ENCODE peak calls at places on chromosomes 3 and 15, in seven cellular contexts. P is keratinocyte, X is epithelial cell of esophagus, W is endothelial cell of umbilical vein, Y is brain microvascular endothelial cell, K is AG09309, V is choroid plexus epithelial cell. C is an unnamed sample.

GRCh38 chr3:172380632-172381031 is 67.6 kb downstream of the GHSR start:
- DNase-seq in P (no peak), X (no peak), K (no peak), V (no peak), Y (no peak), W (no peak), C (no peak)

GRCh38 chr3:97957617-97958311 is 14.5 kb downstream of the RIOX2 start:
- DNase-seq in P (no peak), K (no peak), V (peak; percentile 53), Y (no peak), W (no peak), X (no peak), C (peak; percentile 98)

GRCh38 chr3:119652306-119653033 is 7.9 kb downstream of the POPDC2 start:
- DNase-seq in Y (no peak), K (no peak), V (no peak), W (no peak), P (no peak), X (no peak), C (no peak)

GRCh38 chr3:101695779-101696372 is 9.4 kb upstream of the RPL24 start:
- DNase-seq in Y (peak; percentile 70), X (peak; percentile 55), P (no peak), V (peak; percentile 78), K (no peak), W (peak; percentile 68), C (no peak)

GRCh38 chr3:13260259-13261103 is 159.6 kb downstream of the NUP210 start:
- DNase-seq in P (no peak), X (no peak), V (no peak), Y (no peak), W (no peak), K (no peak), C (no peak)

GRCh38 chr3:35529337-35529736 is 110.0 kb upstream of the ARPP21 start:
- DNase-seq in W (no peak), P (no peak), Y (no peak), V (no peak), X (no peak), K (no peak), C (no peak)

GRCh38 chr3:161295325-161295724 is 74.2 kb downstream of the NMD3 start:
- DNase-seq in X (no peak), Y (no peak), K (no peak), W (no peak), V (peak; percentile 43), P (no peak), C (peak; percentile 56)

GRCh38 chr3:99315896-99316295 is 322.5 kb upstream of the COL8A1 start:
- DNase-seq in W (no peak), P (no peak), Y (peak; percentile 40), K (no peak), V (peak; percentile 22), X (peak; percentile 77), C (no peak)

GRCh38 chr15:44482088-44482487 is 54.7 kb downstream of the CTDSPL2 start:
- DNase-seq in Y (peak; percentile 30), W (no peak), P (no peak), X (no peak), V (no peak), K (no peak), C (no peak)

GRCh38 chr3:8371085-8371551 is 130.5 kb upstream of the LMCD1 start:
- DNase-seq in K (peak; percentile 61), Y (peak; percentile 94), X (peak; percentile 29), V (peak; percentile 46), P (no peak), W (no peak), C (no peak)

GRCh38 chr15:99141943-99142342 is 37.1 kb downstream of the SYNM start:
- DNase-seq in W (no peak), X (no peak), V (no peak), K (no peak), Y (no peak), P (no peak), C (no peak)

GRCh38 chr3:31542246-31542645 is 9.5 kb downstream of the STT3B start:
- DNase-seq in P (no peak), K (no peak), V (no peak), X (no peak), Y (no peak), W (no peak), C (no peak)

GRCh38 chr3:138042043-138042442 is 32.1 kb downstream of the CLDN18 start:
- DNase-seq in K (peak; percentile 46), Y (peak; percentile 83), X (peak; percentile 66), V (peak; percentile 80), W (no peak), P (no peak), C (no peak)

GRCh38 chr3:196662711-196663571 is 23.4 kb downstream of the NRROS start:
- DNase-seq in W (no peak), V (peak; percentile 65), X (no peak), K (no peak), P (no peak), Y (peak; percentile 31), C (no peak)

GRCh38 chr3:23743141-23743784 is 62.5 kb upstream of the UBE2E1 start:
- DNase-seq in X (no peak), Y (no peak), W (no peak), P (no peak), V (peak; percentile 8), K (no peak), C (no peak)
- TF ChIP-seq CTCF in X (peak; percentile 10), Y (no peak), W (no peak), P (no peak), V (no peak), K (no peak), C (peak; percentile 11)

DNA sequence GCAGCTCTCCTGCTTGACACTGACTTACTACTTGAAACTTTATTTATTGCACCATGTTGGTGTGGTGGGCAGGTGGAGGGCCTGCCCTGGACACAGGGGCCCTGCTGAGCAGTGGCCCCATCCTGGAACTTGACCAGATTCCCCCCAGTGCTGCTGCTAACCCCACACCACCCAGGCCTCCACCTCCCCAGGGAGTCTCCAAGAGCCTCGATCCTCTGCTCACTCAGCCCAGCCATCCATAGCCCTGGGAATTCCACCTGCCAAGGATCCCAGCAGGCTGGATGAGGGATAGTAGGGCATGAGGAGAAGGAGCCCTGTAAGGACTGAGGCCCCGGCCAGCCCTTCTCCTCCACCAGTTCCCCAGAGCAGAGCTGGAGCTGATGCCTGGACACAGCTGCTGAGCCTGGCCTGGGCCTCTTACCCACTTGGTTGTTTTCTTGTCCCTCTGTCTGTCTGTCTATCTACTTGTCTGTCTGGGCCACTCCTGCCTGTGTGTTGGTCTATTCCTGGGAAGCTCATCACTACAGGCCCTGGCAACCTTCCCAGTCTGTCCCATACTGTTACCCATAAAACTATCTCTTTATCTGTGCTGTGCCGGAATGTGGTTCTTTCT is 2.8 kb downstream of the CHAC1 start:
- DNase-seq in W (no peak), P (no peak), V (peak; percentile 52), Y (peak; percentile 29), K (no peak), X (no peak), C (no peak)
- H3K4me3 ChIP-seq in W (no peak overlapping the region), P (no peak overlapping the region), V (no peak overlapping the region), Y (no peak overlapping the region), K (peak overlapping the region; percentile 95), X (no peak overlapping the region), C (no peak overlapping the region)

DNA sequence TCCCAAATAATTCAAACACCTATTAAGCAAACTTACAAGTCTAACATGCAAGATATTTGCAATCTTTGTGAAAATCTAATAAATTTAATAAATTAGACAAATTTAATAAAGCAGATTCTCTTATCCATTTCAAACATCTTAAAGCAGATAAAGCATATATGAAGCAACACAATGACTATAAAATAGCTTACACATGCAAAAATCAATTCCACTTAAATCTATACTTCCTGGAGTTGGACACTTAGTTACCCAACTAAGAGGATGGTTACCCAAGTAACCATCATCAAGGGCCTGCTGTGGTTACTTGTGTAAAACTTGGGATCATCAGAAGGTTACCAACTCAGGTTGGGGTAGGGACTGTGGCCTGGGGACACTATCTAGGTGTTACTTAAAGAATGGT is 206.8 kb downstream of the CD47 start:
- DNase-seq in X (no peak), K (no peak), V (no peak), P (no peak), W (no peak), Y (no peak), C (no peak)
- TF ChIP-seq CTCF in X (no peak), K (no peak), V (no peak), P (no peak), W (no peak), Y (no peak), C (no peak)

GRCh38 chr3:111539351-111540331 is 2.4 kb upstream of the CD96 start:
- DNase-seq in X (peak; percentile 71), Y (peak; percentile 49), V (peak; percentile 73), W (no peak), K (no peak), P (no peak), C (peak; percentile 13)
- H3K4me3 ChIP-seq in X (no peak overlapping the region), Y (no peak overlapping the region), V (no peak overlapping the region), W (no peak overlapping the region), K (no peak overlapping the region), P (no peak overlapping the region), C (peak overlapping the region; percentile 22)

GRCh38 chr3:56956906-56957305 is 103.6 kb upstream of the SPATA12 start:
- DNase-seq in W (no peak), X (no peak), Y (no peak), K (no peak), P (no peak), V (no peak), C (no peak)

GRCh38 chr3:56955551-56956131 is 104.8 kb upstream of the SPATA12 start:
- DNase-seq in X (no peak), P (no peak), V (peak; percentile 50), K (no peak), W (no peak), Y (no peak), C (no peak)

GRCh38 chr3:56952846-56953245 is 107.6 kb upstream of the SPATA12 start:
- DNase-seq in X (no peak), W (no peak), P (no peak), Y (no peak), V (no peak), K (no peak), C (no peak)

GRCh38 chr3:56952051-56952450 is 108.4 kb upstream of the SPATA12 start:
- DNase-seq in V (no peak), Y (no peak), W (no peak), X (no peak), P (no peak), K (no peak), C (peak; percentile 15)

GRCh38 chr3:56954125-56954524 is 106.3 kb upstream of the SPATA12 start:
- DNase-seq in W (no peak), V (no peak), K (no peak), X (no peak), Y (no peak), P (no peak), C (no peak)
- TF ChIP-seq CTCF in W (no peak), V (no peak), K (no peak), X (peak; percentile 19), Y (no peak), P (no peak), C (no peak)

GRCh38 chr3:142022381-142022780 is 127.0 kb downstream of the TFDP2 start:
- DNase-seq in K (peak; percentile 25), X (no peak), W (peak; percentile 6), Y (peak; percentile 4), P (no peak), V (peak; percentile 63), C (no peak)
- H3K4me3 ChIP-seq in K (no peak overlapping the region), X (no peak overlapping the region), W (no peak overlapping the region), Y (no peak overlapping the region), P (no peak overlapping the region), V (no peak overlapping the region), C (no peak overlapping the region)

GRCh38 chr15:33729648-33730047 is 238.6 kb upstream of the CHRM5 start:
- DNase-seq in K (no peak), X (peak; percentile 59), P (no peak), Y (no peak), V (peak; percentile 43), W (peak; percentile 34), C (no peak)
- TF ChIP-seq CTCF in K (peak; percentile 31), X (peak; percentile 64), P (peak; percentile 43), Y (peak; percentile 54), V (peak; percentile 59), W (peak; percentile 28), C (peak; percentile 70)